ENCODE peak calls at places on chromosomes 5 and 9, in five cellular contexts. X is heart right ventricle, G is H9, F is prostate gland, M is psoas muscle. R is an unnamed sample.

GRCh38 chr5:59845733-59846132 is 47.8 kb downstream of the PDE4D start:
- DNase-seq in X (no peak), G (no peak), F (no peak), M (no peak), R (no peak)

GRCh38 chr5:77568082-77568481 is 70.4 kb downstream of the OTP start:
- DNase-seq in X (no peak), G (no peak), F (no peak), M (no peak), R (no peak)

GRCh38 chr5:418681-419121 is 24.3 kb upstream of the EXOC3 start:
- DNase-seq in X (no peak), G (peak; percentile 28), F (no peak), M (peak; percentile 79), R (no peak)

GRCh38 chr5:147474140-147474539 is 35.7 kb downstream of the DPYSL3 start:
- DNase-seq in X (no peak), G (no peak), F (no peak), M (no peak), R (no peak)

GRCh38 chr9:115930472-115930871 is 223.1 kb upstream of the PAPPA start:
- DNase-seq in X (no peak), G (no peak), F (no peak), M (no peak), R (no peak)

GRCh38 chr9:23322392-23322791 is 503.6 kb downstream of the ELAVL2 start:
- DNase-seq in X (no peak), G (no peak), F (no peak), M (no peak), R (no peak)

GRCh38 chr5:124752854-124753720 is 6.6 kb upstream of the ZNF608 start:
- DNase-seq in X (no peak), G (no peak), F (no peak), M (no peak), R (no peak)

GRCh38 chr5:43043400-43043756 is 3.3 kb upstream of the ANXA2R start:
- DNase-seq in X (no peak), G (no peak), F (no peak), M (no peak), R (no peak)

GRCh38 chr5:15499528-15500325 is at the start of gene FBXL7:
- DNase-seq in X (peak; percentile 86), G (peak; percentile 81), F (peak; percentile 78), M (peak; percentile 81), R (peak; percentile 29)

GRCh38 chr5:31639488-31640011 is 619 bp downstream of the PDZD2 start:
- DNase-seq in X (peak; percentile 23), G (no peak), F (no peak), M (no peak), R (no peak)

GRCh38 chr9:85404911-85405580 is 336.7 kb downstream of the AGTPBP1 start:
- DNase-seq in X (no peak), G (no peak), F (no peak), M (no peak), R (no peak)

GRCh38 chr5:14142202-14142855 is 813 bp upstream of the TRIO start:
- DNase-seq in X (no peak), G (no peak), F (no peak), M (no peak), R (no peak)

GRCh38 chr5:110752953-110753352 is 14.1 kb downstream of the SLC25A46 start:
- DNase-seq in X (no peak), G (no peak), F (no peak), M (no peak), R (no peak)

GRCh38 chr9:92943062-92943616 is 4.2 kb upstream of the FGD3 start:
- DNase-seq in X (no peak), G (no peak), F (no peak), M (peak; percentile 58), R (no peak)

GRCh38 chr9:27714388-27714787 is 141.1 kb upstream of the C9orf72 start:
- DNase-seq in X (no peak), G (no peak), F (no peak), M (no peak), R (no peak)

GRCh38 chr9:91240596-91240995 is 121.1 kb downstream of the AUH start:
- DNase-seq in X (no peak), G (no peak), F (no peak), M (no peak), R (no peak)

DNA sequence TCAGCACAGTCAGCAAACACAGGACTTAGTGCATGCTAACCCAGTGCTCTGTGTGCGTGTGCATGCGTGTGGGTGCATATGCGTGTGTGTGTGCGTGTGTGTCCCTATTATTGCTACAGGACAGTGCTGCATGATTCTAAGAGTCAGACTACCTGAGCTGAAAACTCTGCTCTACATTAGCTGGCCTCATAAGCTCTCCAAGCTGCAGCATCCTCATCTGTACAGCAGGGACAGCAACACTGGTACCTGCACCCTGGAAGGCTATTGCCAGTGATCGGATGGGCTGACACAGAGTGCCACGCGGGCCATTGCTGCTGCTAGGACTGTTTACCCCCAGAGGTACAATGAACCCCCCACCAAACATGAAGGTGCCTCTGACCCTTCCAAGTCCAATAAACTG is 1.2 kb downstream of the ADAMTS12 start:
- DNase-seq in X (no peak), G (peak; percentile 44), F (no peak), M (no peak), R (no peak)
- TF ChIP-seq CTCF in X (no peak), G (peak; percentile 33), F (no peak), M (no peak), R (no peak)

GRCh38 chr5:30324083-30324482 is 869.4 kb upstream of the CDH6 start:
- DNase-seq in X (no peak), G (peak; percentile 41), F (no peak), M (no peak), R (no peak)
- TF ChIP-seq CTCF in X (no peak), G (peak; percentile 46), F (no peak), M (no peak), R (no peak)

DNA sequence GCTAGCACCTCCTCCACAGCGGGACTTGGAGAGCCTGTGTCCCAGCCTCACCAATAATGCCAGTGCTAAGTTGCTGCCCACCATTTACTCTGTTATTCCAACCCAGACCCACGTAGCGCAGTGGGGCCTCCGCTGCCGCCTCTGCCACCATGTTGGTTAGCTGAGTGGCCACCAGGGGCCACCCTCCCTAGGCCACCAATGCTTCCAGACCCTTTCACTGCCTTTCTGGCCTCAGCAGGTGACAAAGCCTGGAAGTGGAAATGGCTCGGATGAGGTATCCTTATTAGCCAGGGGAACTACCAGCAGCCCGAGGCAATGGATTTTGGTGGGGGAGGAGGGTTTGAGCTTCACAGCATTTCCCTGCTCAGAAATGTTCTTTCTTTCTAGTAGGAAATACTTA is 110.1 kb downstream of the OSTF1 start:
- DNase-seq in X (no peak), G (peak; percentile 78), F (no peak), M (no peak), R (no peak)
- TF ChIP-seq CTCF in X (no peak), G (peak; percentile 66), F (no peak), M (no peak), R (no peak)

GRCh38 chr5:137735531-137736284 is at the start of gene KLHL3:
- DNase-seq in X (peak; percentile 39), G (peak; percentile 95), F (no peak), M (no peak), R (no peak)
- TF ChIP-seq CTCF in X (no peak), G (peak; percentile 41), F (no peak), M (no peak), R (no peak)

GRCh38 chr9:13213337-13213736 is 66.2 kb downstream of the MPDZ start:
- DNase-seq in X (no peak), G (no peak), F (no peak), M (no peak), R (no peak)
- TF ChIP-seq CTCF in X (peak; percentile 41), G (no peak), F (no peak), M (peak; percentile 34), R (no peak)

DNA sequence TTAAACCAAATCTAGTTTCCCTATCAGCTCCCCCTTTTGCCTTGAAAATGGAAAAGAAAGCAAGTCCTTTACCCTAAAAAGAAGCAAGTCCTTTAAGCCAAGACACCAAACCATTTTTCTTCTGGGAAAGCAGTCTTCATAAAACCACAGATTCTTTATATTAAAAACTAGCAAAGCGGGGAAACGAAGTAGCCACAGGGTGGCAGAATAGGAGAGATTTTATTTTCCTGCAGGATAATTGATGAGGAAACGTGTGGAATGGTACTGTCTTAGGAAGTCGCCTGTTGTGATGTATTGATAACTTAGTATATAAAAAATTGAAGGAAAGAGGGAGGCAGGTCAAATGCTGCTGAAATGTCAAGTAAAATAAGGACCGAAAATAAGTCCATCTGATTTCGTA is 41.1 kb downstream of the ZNF883 start:
- DNase-seq in X (no peak), G (no peak), F (no peak), M (no peak), R (no peak)
- TF ChIP-seq CTCF in X (no peak), G (no peak), F (no peak), M (no peak), R (no peak)

GRCh38 chr9:111433082-111433481 is 51.1 kb downstream of the ECPAS start:
- DNase-seq in X (no peak), G (no peak), F (no peak), M (no peak), R (no peak)
- TF ChIP-seq CTCF in X (no peak), G (no peak), F (no peak), M (no peak), R (no peak)

GRCh38 chr5:75678155-75678554 is 39.1 kb downstream of the POC5 start:
- DNase-seq in X (no peak), G (no peak), F (no peak), M (no peak), R (no peak)

GRCh38 chr5:75677607-75678006 is 39.6 kb downstream of the POC5 start:
- DNase-seq in X (no peak), G (no peak), F (no peak), M (no peak), R (no peak)

GRCh38 chr5:75686480-75686879 is 30.8 kb downstream of the POC5 start:
- DNase-seq in X (no peak), G (no peak), F (no peak), M (no peak), R (no peak)

GRCh38 chr5:75685141-75685540 is 32.1 kb downstream of the POC5 start:
- DNase-seq in X (no peak), G (no peak), F (no peak), M (no peak), R (no peak)

GRCh38 chr5:75681125-75681830 is 36.0 kb downstream of the POC5 start:
- DNase-seq in X (no peak), G (no peak), F (no peak), M (no peak), R (no peak)
- TF ChIP-seq CTCF in X (peak; percentile 81), G (peak; percentile 77), F (peak; percentile 54), M (peak; percentile 82), R (no peak)

GRCh38 chr5:61466017-61466416 is 134.0 kb downstream of the ZSWIM6 start:
- DNase-seq in X (no peak), G (no peak), F (no peak), M (no peak), R (no peak)

GRCh38 chr5:61472172-61472958 is 140.3 kb downstream of the ZSWIM6 start:
- DNase-seq in X (no peak), G (no peak), F (no peak), M (no peak), R (no peak)

GRCh38 chr5:61471352-61471751 is 139.3 kb downstream of the ZSWIM6 start:
- DNase-seq in X (no peak), G (no peak), F (no peak), M (no peak), R (no peak)

GRCh38 chr5:61467766-61468482 is 135.9 kb downstream of the ZSWIM6 start:
- DNase-seq in X (no peak), G (no peak), F (no peak), M (no peak), R (no peak)

GRCh38 chr5:61468483-61468865 is 136.4 kb downstream of the ZSWIM6 start:
- DNase-seq in X (no peak), G (no peak), F (no peak), M (no peak), R (no peak)
- TF ChIP-seq CTCF in X (no peak), G (peak; percentile 38), F (no peak), M (peak; percentile 2), R (no peak)

R was measured in omental fat pad.